ENCODE peak calls at places on chromosomes 16 and 17, in four cellular contexts. J, W, I and Z are unnamed samples.

GRCh38 chr17:61410555-61411089 is 11.0 kb downstream of the TBX2 start:
- DNase-seq in J (no peak), W (peak; percentile 61), I (peak; percentile 92), Z (no peak)

GRCh38 chr17:62920300-62920699 is 45.7 kb upstream of the TANC2 start:
- DNase-seq in J (no peak), W (no peak), I (no peak), Z (no peak)

GRCh38 chr17:14299261-14300093 is 1.4 kb upstream of the HS3ST3B1 start:
- DNase-seq in J (no peak), W (no peak), I (no peak), Z (no peak)

GRCh38 chr17:3777366-3777765 is 23.6 kb downstream of the ITGAE start:
- DNase-seq in J (no peak), W (no peak), I (no peak), Z (no peak)

GRCh38 chr16:8519643-8520042 is 70.7 kb downstream of the TMEM114 start:
- DNase-seq in J (no peak), W (no peak), I (no peak), Z (no peak)

GRCh38 chr17:77592503-77592902 is 366.0 kb upstream of the TNRC6C start:
- DNase-seq in J (no peak), W (no peak), I (no peak), Z (no peak)

GRCh38 chr17:73307130-73307529 is 4.7 kb downstream of the CDC42EP4 start:
- DNase-seq in J (peak; percentile 61), W (no peak), I (peak; percentile 79), Z (no peak)

GRCh38 chr16:85842435-85842834 is 42.9 kb downstream of the COX4I1 start:
- DNase-seq in J (no peak), W (no peak), I (no peak), Z (no peak)

GRCh38 chr17:2423271-2423670 is 22.4 kb upstream of the MNT start:
- DNase-seq in J (no peak), W (no peak), I (no peak), Z (peak; percentile 100)

GRCh38 chr16:13936596-13937081 is 16.7 kb downstream of the ERCC4 start:
- DNase-seq in J (peak; percentile 54), W (peak; percentile 43), I (peak; percentile 77), Z (peak; percentile 77)

GRCh38 chr17:40191237-40192208 is 14.3 kb downstream of the RAPGEFL1 start:
- DNase-seq in J (peak; percentile 75), W (peak; percentile 68), I (peak; percentile 88), Z (peak; percentile 72)

GRCh38 chr16:15976929-15977637 is 27.7 kb downstream of the ABCC1 start:
- DNase-seq in J (no peak), W (no peak), I (no peak), Z (no peak)

GRCh38 chr17:34527908-34528470 is 51.4 kb upstream of the TMEM132E start:
- DNase-seq in J (no peak), W (no peak), I (no peak), Z (no peak)

GRCh38 chr16:74521691-74522090 is 85.2 kb downstream of the GLG1 start:
- DNase-seq in J (no peak), W (peak; percentile 63), I (no peak), Z (no peak)

GRCh38 chr16:49850558-49851467 is 5.1 kb downstream of the ZNF423 start:
- DNase-seq in J (no peak), W (no peak), I (no peak), Z (no peak)

GRCh38 chr16:82034981-82035612 is at the start of gene HSD17B2:
- DNase-seq in J (no peak), W (peak; percentile 26), I (no peak), Z (peak; percentile 84)

GRCh38 chr17:47404875-47405274 is 81.1 kb downstream of the EFCAB13 start:
- DNase-seq in J (no peak), W (no peak), I (no peak), Z (no peak)
- H3K27me3 ChIP-seq in J (no peaks in the 10 kb centered on the region), W (no peaks in the 10 kb centered on the region), I (no peaks in the 10 kb centered on the region), Z (no peaks in the 10 kb centered on the region)

GRCh38 chr16:2199621-2200139 is 3.3 kb upstream of the CASKIN1 start:
- DNase-seq in J (no peak), W (no peak), I (no peak), Z (no peak)
- H3K4me3 ChIP-seq in J (no peak overlapping the region), W (no peak overlapping the region), I (no peak overlapping the region), Z (no peak overlapping the region)

GRCh38 chr17:38667787-38668122 is 7.0 kb downstream of the EPOP start:
- DNase-seq in J (no peak), W (no peak), I (no peak), Z (no peak)

GRCh38 chr17:38671939-38672720 is 2.6 kb downstream of the EPOP start:
- DNase-seq in J (no peak), W (no peak), I (no peak), Z (peak; percentile 25)

GRCh38 chr17:38667099-38667786 is 7.5 kb downstream of the EPOP start:
- DNase-seq in J (peak; percentile 41), W (peak; percentile 64), I (no peak), Z (peak; percentile 59)

GRCh38 chr17:38672788-38673713 is 1.7 kb downstream of the EPOP start:
- DNase-seq in J (no peak), W (no peak), I (no peak), Z (no peak)

GRCh38 chr17:38669520-38669919 is 5.2 kb downstream of the EPOP start:
- DNase-seq in J (no peak), W (no peak), I (no peak), Z (no peak)
- H3K27me3 ChIP-seq in J (no peaks in the 10 kb centered on the region), W (peaks cover 50% of the 10 kb centered on the region), I (peaks cover 7% of the 10 kb centered on the region), Z (peaks cover 21% of the 10 kb centered on the region)

DNA sequence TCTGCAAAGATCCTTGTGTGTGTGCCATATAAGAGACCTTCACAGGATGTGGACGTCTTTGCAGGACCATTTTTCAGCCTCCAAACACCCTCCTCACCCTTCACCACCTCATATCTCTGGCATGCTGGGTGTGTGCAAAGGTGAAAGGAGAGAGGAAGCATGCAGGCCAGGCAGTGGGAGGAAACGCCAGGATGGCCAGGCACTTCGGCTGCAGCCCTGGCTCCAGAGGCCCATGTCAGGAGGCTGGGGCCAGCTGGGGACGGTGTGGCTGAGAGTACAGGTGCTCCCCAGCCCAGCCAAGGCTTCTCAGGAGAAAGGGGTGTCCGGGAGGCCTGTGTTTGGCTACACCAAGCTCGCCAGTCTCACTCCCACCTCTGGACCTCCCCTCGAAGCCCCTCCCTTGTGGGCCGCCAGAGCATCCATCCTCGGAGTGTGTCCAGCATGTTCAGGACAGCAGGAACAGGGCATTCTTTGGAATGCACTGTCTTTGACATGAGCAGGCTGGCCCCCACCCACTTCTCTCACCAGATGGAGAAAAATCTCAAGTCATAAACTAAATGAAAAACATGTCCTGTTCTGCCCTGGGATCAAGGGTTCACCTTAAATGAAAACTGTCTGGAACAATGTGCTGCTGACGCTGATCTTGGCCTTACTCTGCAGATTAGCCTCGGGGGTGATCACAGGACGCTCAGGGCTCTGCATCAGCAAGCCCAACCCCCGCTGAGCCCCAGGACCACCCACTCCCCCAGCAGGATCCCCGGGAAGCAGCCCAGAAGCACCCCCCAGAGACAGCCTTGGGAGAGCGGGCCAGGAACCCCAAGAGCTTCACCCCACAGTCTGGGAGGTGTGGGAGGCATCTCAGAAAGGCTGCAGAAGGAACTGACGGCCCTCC is 15.9 kb downstream of the PEMT start:
- DNase-seq in J (no peak), W (no peak), I (no peak), Z (peak; percentile 18)
- H3K4me3 ChIP-seq in J (no peak overlapping the region), W (no peak overlapping the region), I (no peak overlapping the region), Z (no peak overlapping the region)

GRCh38 chr16:73049051-73049910 is 1.4 kb upstream of the ZFHX3 start:
- DNase-seq in J (no peak), W (no peak), I (peak; percentile 78), Z (no peak)
- H3K27me3 ChIP-seq in J (no peaks in the 10 kb centered on the region), W (no peaks in the 10 kb centered on the region), I (no peaks in the 10 kb centered on the region), Z (no peaks in the 10 kb centered on the region)

DNA sequence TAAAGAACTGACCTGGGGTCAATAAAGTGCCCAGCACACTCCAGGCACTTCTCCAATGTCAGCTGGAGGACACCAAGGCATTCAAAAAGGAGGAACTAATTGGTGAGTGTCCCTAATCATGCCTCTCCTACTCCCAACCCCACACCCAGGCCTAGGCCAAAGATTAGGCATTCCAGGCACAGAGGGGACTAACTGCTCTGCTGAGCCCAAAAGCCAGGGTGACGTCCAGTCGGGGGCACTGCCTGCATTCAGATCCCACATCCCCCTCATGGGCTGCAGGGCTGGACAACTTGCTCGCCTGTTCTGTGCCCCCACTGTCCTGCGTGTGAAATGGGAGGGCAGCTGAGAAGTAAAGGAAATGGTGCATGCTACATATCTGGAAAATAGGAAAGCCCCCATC is 115.4 kb downstream of the DYNLRB2 start:
- DNase-seq in J (no peak), W (no peak), I (no peak), Z (no peak)
- H3K4me3 ChIP-seq in J (no peak overlapping the region), W (no peak overlapping the region), I (no peak overlapping the region), Z (no peak overlapping the region)

GRCh38 chr16:20072524-20073202 is 1.0 kb downstream of the GPR139 start:
- DNase-seq in J (no peak), W (no peak), I (no peak), Z (no peak)
- H3K27me3 ChIP-seq in J (peaks cover 16% of the 10 kb centered on the region), W (no peaks in the 10 kb centered on the region), I (no peaks in the 10 kb centered on the region), Z (no peaks in the 10 kb centered on the region)

DNA sequence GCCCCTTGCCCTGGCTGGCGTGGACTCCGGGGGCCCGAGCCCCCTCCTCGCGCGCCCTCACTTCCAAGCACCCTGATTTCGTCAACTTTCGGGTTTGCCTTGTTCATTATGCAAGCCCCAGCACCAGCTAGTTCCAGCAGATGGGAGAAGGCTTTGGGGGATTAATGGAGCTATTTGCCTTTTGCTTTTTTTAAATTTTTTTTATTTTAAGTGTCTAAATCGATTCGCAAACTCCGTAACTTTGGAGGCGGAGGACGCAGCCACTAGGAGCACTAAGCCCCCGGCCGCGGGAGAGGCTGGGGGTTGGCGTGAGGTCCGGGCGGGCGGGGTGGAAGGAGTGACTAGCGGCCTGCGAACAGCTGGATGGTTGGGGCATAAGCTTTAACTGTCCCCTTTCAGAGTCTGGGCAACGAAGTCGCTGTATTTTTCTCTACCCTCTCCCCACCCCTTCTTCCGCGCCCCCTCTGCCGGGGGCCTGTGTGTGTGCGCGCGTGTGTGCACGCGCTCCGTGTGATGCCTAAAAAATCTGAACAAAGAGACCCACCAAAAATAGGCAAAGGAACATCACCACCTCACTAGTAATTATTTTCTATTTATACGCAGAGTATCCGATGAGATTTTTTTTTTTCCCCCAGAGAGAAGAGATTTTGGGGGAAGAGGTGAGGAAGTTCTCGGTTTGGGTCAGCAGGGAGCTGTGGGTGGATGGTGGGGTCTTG is 2.1 kb downstream of the SHISA9 start:
- DNase-seq in J (no peak), W (no peak), I (no peak), Z (no peak)
- H3K4me3 ChIP-seq in J (peak overlapping the region; percentile 55), W (peak overlapping the region; percentile 22), I (no peak overlapping the region), Z (no peak overlapping the region)

GRCh38 chr17:48520631-48521045 is 10.2 kb downstream of the HOXB1 start:
- DNase-seq in J (no peak), W (no peak), I (no peak), Z (no peak)

GRCh38 chr17:48526986-48527741 is 3.6 kb downstream of the HOXB1 start:
- DNase-seq in J (no peak), W (no peak), I (no peak), Z (no peak)

GRCh38 chr17:48522031-48522593 is 8.7 kb downstream of the HOXB1 start:
- DNase-seq in J (peak; percentile 50), W (no peak), I (no peak), Z (no peak)

GRCh38 chr17:48519427-48519826 is 11.4 kb downstream of the HOXB1 start:
- DNase-seq in J (no peak), W (no peak), I (no peak), Z (no peak)

GRCh38 chr17:48522990-48523389 is 7.8 kb downstream of the HOXB1 start:
- DNase-seq in J (no peak), W (no peak), I (no peak), Z (no peak)
- H3K27me3 ChIP-seq in J (no peaks in the 10 kb centered on the region), W (peaks cover 57% of the 10 kb centered on the region), I (no peaks in the 10 kb centered on the region), Z (peaks cover 33% of the 10 kb centered on the region)